ENCODE peak calls at places on chromosomes 5 and 9, in five cellular contexts. One of them, this sample, is unnamed.

GRCh38 chr5:108531367-108532211 is 149.7 kb upstream of the FBXL17 start:
- DNase-seq in GM04503: no peak
- DNase-seq in GM19239: no peak
- DNase-seq in HS-5: no peak
- DNase-seq in SHP77: no peak
- DNase-seq in this sample: no peak

GRCh38 chr9:121673576-121673975 is 22.1 kb downstream of the DAB2IP start:
- DNase-seq in GM04503: no peak
- DNase-seq in GM19239: no peak
- DNase-seq in HS-5: no peak
- DNase-seq in SHP77: no peak
- DNase-seq in this sample: no peak

GRCh38 chr9:89549031-89549644 is 51.2 kb upstream of the SEMA4D start:
- DNase-seq in GM04503: no peak
- DNase-seq in GM19239: peak; percentile 78
- DNase-seq in HS-5: peak; percentile 18
- DNase-seq in SHP77: peak; percentile 50
- DNase-seq in this sample: no peak

GRCh38 chr9:123353984-123354591 is 1.9 kb upstream of the CRB2 start:
- DNase-seq in GM04503: no peak
- DNase-seq in GM19239: no peak
- DNase-seq in HS-5: no peak
- DNase-seq in SHP77: peak; percentile 60
- DNase-seq in this sample: no peak

GRCh38 chr9:99634185-99634584 is 187.5 kb upstream of the NR4A3 start:
- DNase-seq in GM04503: no peak
- DNase-seq in GM19239: no peak
- DNase-seq in HS-5: no peak
- DNase-seq in SHP77: no peak
- DNase-seq in this sample: no peak

GRCh38 chr9:89899476-89900047 is 294.8 kb downstream of the GADD45G start:
- DNase-seq in GM04503: no peak
- DNase-seq in GM19239: no peak
- DNase-seq in HS-5: no peak
- DNase-seq in SHP77: no peak
- DNase-seq in this sample: no peak

GRCh38 chr9:130669965-130670364 is 5.6 kb downstream of the PRDM12 start:
- DNase-seq in GM04503: no peak
- DNase-seq in GM19239: no peak
- DNase-seq in HS-5: no peak
- DNase-seq in SHP77: no peak
- DNase-seq in this sample: no peak

GRCh38 chr9:125829743-125830142 is 82.6 kb downstream of the PBX3 start:
- DNase-seq in GM04503: no peak
- DNase-seq in GM19239: no peak
- DNase-seq in HS-5: no peak
- DNase-seq in SHP77: no peak
- DNase-seq in this sample: no peak

GRCh38 chr5:73327908-73328455 is 120.6 kb downstream of the FOXD1 start:
- DNase-seq in GM04503: no peak
- DNase-seq in GM19239: no peak
- DNase-seq in HS-5: no peak
- DNase-seq in SHP77: no peak
- DNase-seq in this sample: no peak

GRCh38 chr9:117487555-117488175 is 72.8 kb upstream of the ASTN2 start:
- DNase-seq in GM04503: no peak
- DNase-seq in GM19239: peak; percentile 57
- DNase-seq in HS-5: no peak
- DNase-seq in SHP77: peak; percentile 84
- DNase-seq in this sample: peak; percentile 4

GRCh38 chr5:663436-664342 is 29.5 kb downstream of the TPPP start:
- DNase-seq in GM04503: no peak
- DNase-seq in GM19239: no peak
- DNase-seq in HS-5: no peak
- DNase-seq in SHP77: no peak
- DNase-seq in this sample: no peak

GRCh38 chr5:163888366-163888765 is 382.9 kb downstream of the MAT2B start:
- DNase-seq in GM04503: no peak
- DNase-seq in GM19239: no peak
- DNase-seq in HS-5: no peak
- DNase-seq in SHP77: no peak
- DNase-seq in this sample: no peak

GRCh38 chr5:105409695-105410094 is 1847.1 kb upstream of the NUDT12 start:
- DNase-seq in GM04503: no peak
- DNase-seq in GM19239: no peak
- DNase-seq in HS-5: no peak
- DNase-seq in SHP77: no peak
- DNase-seq in this sample: no peak

GRCh38 chr5:139344177-139344576 is 2.5 kb downstream of the PAIP2 start:
- DNase-seq in GM04503: no peak
- DNase-seq in GM19239: no peak
- DNase-seq in HS-5: no peak
- DNase-seq in SHP77: no peak
- DNase-seq in this sample: no peak

GRCh38 chr5:5584236-5584749 is 161.8 kb downstream of the ICE1 start:
- DNase-seq in GM04503: no peak
- DNase-seq in GM19239: no peak
- DNase-seq in HS-5: no peak
- DNase-seq in SHP77: no peak
- DNase-seq in this sample: no peak

GRCh38 chr5:132540764-132541163 is 2.6 kb downstream of the IL5 start:
- DNase-seq in GM04503: no peak
- DNase-seq in GM19239: no peak
- DNase-seq in HS-5: no peak
- DNase-seq in SHP77: no peak
- DNase-seq in this sample: no peak

GRCh38 chr5:111984044-111984443 is 227.1 kb upstream of the NREP start:
- DNase-seq in GM04503: no peak
- DNase-seq in GM19239: no peak
- DNase-seq in HS-5: peak; percentile 78
- DNase-seq in SHP77: no peak
- DNase-seq in this sample: peak; percentile 36

GRCh38 chr9:135329571-135330306 is 149.8 kb upstream of the PPP1R26 start:
- DNase-seq in GM04503: no peak
- DNase-seq in GM19239: no peak
- DNase-seq in HS-5: no peak
- DNase-seq in SHP77: peak; percentile 30
- DNase-seq in this sample: no peak

GRCh38 chr5:74316064-74316586 is 324.4 kb downstream of the ENC1 start:
- DNase-seq in GM04503: peak; percentile 96
- DNase-seq in GM19239: no peak
- DNase-seq in HS-5: peak; percentile 93
- DNase-seq in SHP77: peak; percentile 37
- DNase-seq in this sample: peak; percentile 91

GRCh38 chr9:111831371-111832108 is 36.8 kb upstream of the SHOC1 start:
- DNase-seq in GM04503: no peak
- DNase-seq in GM19239: no peak
- DNase-seq in HS-5: no peak
- DNase-seq in SHP77: no peak
- DNase-seq in this sample: no peak

GRCh38 chr5:15529821-15530220 is 29.8 kb downstream of the FBXL7 start:
- DNase-seq in GM04503: no peak
- DNase-seq in GM19239: no peak
- DNase-seq in HS-5: no peak
- DNase-seq in SHP77: no peak
- DNase-seq in this sample: no peak

GRCh38 chr9:125631391-125632085 is 75.5 kb downstream of the MAPKAP1 start:
- DNase-seq in GM04503: no peak
- DNase-seq in GM19239: peak; percentile 32
- DNase-seq in HS-5: no peak
- DNase-seq in SHP77: peak; percentile 6
- DNase-seq in this sample: no peak

GRCh38 chr9:137076636-137077009 is 694 bp upstream of the UAP1L1 start:
- DNase-seq in GM04503: no peak
- DNase-seq in GM19239: no peak
- DNase-seq in HS-5: no peak
- DNase-seq in SHP77: no peak
- DNase-seq in this sample: no peak

GRCh38 chr5:1552469-1553255 is 28.9 kb upstream of the LPCAT1 start:
- DNase-seq in GM04503: no peak
- DNase-seq in GM19239: no peak
- DNase-seq in HS-5: no peak
- DNase-seq in SHP77: peak; percentile 67
- DNase-seq in this sample: no peak

GRCh38 chr5:31901807-31902530 is 263.0 kb downstream of the PDZD2 start:
- DNase-seq in GM04503: no peak
- DNase-seq in GM19239: no peak
- DNase-seq in HS-5: peak; percentile 30
- DNase-seq in SHP77: no peak
- DNase-seq in this sample: no peak

GRCh38 chr9:36665921-36666429 is 93.3 kb downstream of the MELK start:
- DNase-seq in GM04503: no peak
- DNase-seq in GM19239: no peak
- DNase-seq in HS-5: no peak
- DNase-seq in SHP77: no peak
- DNase-seq in this sample: no peak

GRCh38 chr5:145925803-145926202 is 10.6 kb upstream of the SH3RF2 start:
- DNase-seq in GM04503: peak; percentile 78
- DNase-seq in GM19239: no peak
- DNase-seq in HS-5: no peak
- DNase-seq in SHP77: no peak
- DNase-seq in this sample: no peak

GRCh38 chr5:142063878-142064331 is 44.7 kb upstream of the NDFIP1 start:
- DNase-seq in GM04503: peak; percentile 36
- DNase-seq in GM19239: no peak
- DNase-seq in HS-5: no peak
- DNase-seq in SHP77: peak; percentile 64
- DNase-seq in this sample: no peak

GRCh38 chr9:31587176-31587575 is 797.3 kb upstream of the ACO1 start:
- DNase-seq in GM04503: no peak
- DNase-seq in GM19239: no peak
- DNase-seq in HS-5: no peak
- DNase-seq in SHP77: no peak
- DNase-seq in this sample: no peak